ENCODE peak calls at places on chromosomes 11 and 22, in ten cellular contexts. E is 8988T; Q is A549; D is AG20443; N is epithelial cell of esophagus; F is stimulated activated CD4-positive, alpha-beta T cell treated with anti-CD3 and anti-CD28 coated beads, Interleukin-4, amount 100 ng/mL, for 48 hours; Z is stimulated activated CD8-positive, alpha-beta memory T cell treated with anti-CD3 and anti-CD28 coated beads, Interleukin-2, amount 100 ng/mL, for 1 hour; A is spleen; P is dermis microvascular lymphatic vessel endothelial cell; J is H54. U is an unnamed sample.

GRCh38 chr11:128772814-128773213 is 78.9 kb downstream of the FLI1 start:
- DNase-seq in E (no peak), Q (no peak), D (no peak), N (no peak), F (no peak), Z (peak; percentile 27), A (peak; percentile 94), P (no peak), J (no peak), U (no peak)

GRCh38 chr11:114026355-114026754 is 33.2 kb upstream of the ZBTB16 start:
- DNase-seq in E (peak; percentile 32), Q (no peak), D (no peak), N (no peak), F (no peak), Z (no peak), A (no peak), P (no peak), J (no peak), U (no peak)

GRCh38 chr22:35432226-35432905 is 32.4 kb downstream of the MCM5 start:
- DNase-seq in E (no peak), Q (no peak), D (no peak), N (no peak), F (no peak), Z (no peak), A (no peak), P (no peak), J (no peak), U (no peak)

GRCh38 chr22:27686534-27686933 is 115.0 kb downstream of the MN1 start:
- DNase-seq in E (no peak), Q (peak; percentile 74), D (peak; percentile 94), N (peak; percentile 30), F (no peak), Z (no peak), A (no peak), P (no peak), J (peak; percentile 68), U (peak; percentile 74)

GRCh38 chr11:45104006-45104789 is 42.2 kb upstream of the PRDM11 start:
- DNase-seq in E (no peak), Q (no peak), D (no peak), N (no peak), F (no peak), Z (no peak), A (no peak), P (no peak), J (no peak), U (no peak)

GRCh38 chr11:28400236-28401100 is 292.3 kb downstream of the METTL15 start:
- DNase-seq in E (no peak), Q (no peak), D (no peak), N (peak; percentile 26), F (no peak), Z (no peak), A (no peak), P (no peak), J (no peak), U (peak; percentile 93)

GRCh38 chr11:96254087-96254486 is 88.9 kb downstream of the MAML2 start:
- DNase-seq in E (no peak), Q (no peak), D (no peak), N (peak; percentile 25), F (no peak), Z (no peak), A (no peak), P (peak; percentile 89), J (no peak), U (peak; percentile 10)

GRCh38 chr11:45517171-45517770 is 148.2 kb downstream of the CHST1 start:
- DNase-seq in E (peak; percentile 65), Q (no peak), D (no peak), N (no peak), F (no peak), Z (no peak), A (no peak), P (no peak), J (no peak), U (no peak)

GRCh38 chr22:46902998-46903916 is 140.8 kb downstream of the TBC1D22A start:
- DNase-seq in E (no peak), Q (no peak), D (no peak), N (no peak), F (no peak), Z (no peak), A (no peak), P (no peak), J (no peak), U (no peak)

GRCh38 chr11:123457187-123457770 is 27.2 kb downstream of the GRAMD1B start:
- DNase-seq in E (no peak), Q (no peak), D (no peak), N (no peak), F (no peak), Z (no peak), A (no peak), P (no peak), J (no peak), U (no peak)

GRCh38 chr22:50656122-50657070 is 16.2 kb upstream of the SHANK3 start:
- DNase-seq in E (peak; percentile 48), Q (peak; percentile 46), D (peak; percentile 79), N (peak; percentile 43), F (no peak), Z (no peak), A (peak; percentile 83), P (peak; percentile 74), J (peak; percentile 63), U (no peak)

GRCh38 chr11:62832346-62833234 is at the start of gene TEX54:
- DNase-seq in E (no peak), Q (no peak), D (peak; percentile 32), N (no peak), F (no peak), Z (no peak), A (peak; percentile 85), P (no peak), J (peak; percentile 33), U (no peak)

GRCh38 chr11:6682591-6682935 is 577 bp downstream of the MRPL17 start:
- DNase-seq in E (no peak), Q (no peak), D (no peak), N (no peak), F (no peak), Z (no peak), A (no peak), P (no peak), J (no peak), U (no peak)

GRCh38 chr22:39287076-39287743 is 32.2 kb downstream of the RPL3 start:
- DNase-seq in E (no peak), Q (no peak), D (no peak), N (no peak), F (no peak), Z (no peak), A (peak; percentile 87), P (no peak), J (no peak), U (no peak)

GRCh38 chr22:27992294-27993165 is 73.5 kb upstream of the PITPNB start:
- DNase-seq in E (no peak), Q (no peak), D (no peak), N (no peak), F (no peak), Z (no peak), A (no peak), P (no peak), J (no peak), U (no peak)

GRCh38 chr11:10625982-10626311 is 57.5 kb upstream of the LYVE1 start:
- DNase-seq in E (no peak), Q (no peak), D (no peak), N (no peak), F (no peak), Z (no peak), A (peak; percentile 76), P (no peak), J (no peak), U (no peak)

GRCh38 chr11:118885319-118885718 is 1.6 kb downstream of the CXCR5 start:
- DNase-seq in E (no peak), Q (no peak), D (no peak), N (no peak), F (no peak), Z (no peak), A (no peak), P (no peak), J (no peak), U (no peak)

GRCh38 chr11:116601734-116602636 is 170.8 kb downstream of the BUD13 start:
- DNase-seq in E (no peak), Q (no peak), D (no peak), N (no peak), F (no peak), Z (no peak), A (peak; percentile 13), P (peak; percentile 68), J (no peak), U (no peak)

GRCh38 chr11:134401825-134402809 is 9.9 kb downstream of the B3GAT1 start:
- DNase-seq in E (no peak), Q (no peak), D (no peak), N (no peak), F (no peak), Z (no peak), A (peak; percentile 64), P (no peak), J (no peak), U (no peak)

GRCh38 chr11:18472587-18472986 is 16.9 kb downstream of the LDHAL6A start:
- DNase-seq in E (no peak), Q (no peak), D (no peak), N (no peak), F (no peak), Z (no peak), A (no peak), P (no peak), J (no peak), U (no peak)

GRCh38 chr11:31254411-31254810 is 115.1 kb downstream of the DCDC1 start:
- DNase-seq in E (no peak), Q (no peak), D (peak; percentile 19), N (peak; percentile 91), F (no peak), Z (no peak), A (no peak), P (no peak), J (no peak), U (no peak)

U was measured in SJCRH30.